ENCODE peak calls at places on chromosomes 12 and 14, in nine cellular contexts. X is activated naive CD8-positive, alpha-beta T cell treated with anti-CD3 and anti-CD28 coated beads, Interleukin-2, amount 50 U/mL, for 24 hours; E is heart right ventricle; J is pancreas; D is CD8-positive, alpha-beta T cell; T is lung; V is GM23338; L is stimulated activated naive CD8-positive, alpha-beta T cell treated with anti-CD3 and anti-CD28 coated beads, Interleukin-15, Interleukin-2, amounts not matched to agents 100 U/mL and 50 U/mL, for 24 hours; H is right cardiac atrium. Q is an unnamed sample.

GRCh38 chr14:95328876-95329503 is 9.3 kb upstream of the CLMN start:
- ATAC-seq in X (no peak), J (no peak), H (no peak), E (no peak), L (no peak), D (no peak), V (no peak), T (no peak), Q (no peak)

GRCh38 chr14:59704054-59704453 is 127.4 kb upstream of the CCDC175 start:
- ATAC-seq in T (no peak), D (no peak), V (no peak), L (no peak), H (no peak), E (no peak), J (no peak), X (no peak), Q (no peak)

GRCh38 chr12:123050913-123051312 is 70.4 kb downstream of the ARL6IP4 start:
- ATAC-seq in V (no peak), J (peak), H (peak), E (peak), L (no peak), X (no peak), T (no peak), D (no peak), Q (no peak)

GRCh38 chr14:104563191-104563741 is 16.3 kb upstream of the C14orf180 start:
- ATAC-seq in V (peak), L (no peak), T (no peak), D (no peak), X (no peak), E (peak), J (no peak), H (peak), Q (no peak)

GRCh38 chr12:116441292-116441691 is 117.9 kb upstream of the MAP1LC3B2 start:
- ATAC-seq in T (no peak), J (peak), L (no peak), E (no peak), D (no peak), H (no peak), V (no peak), X (no peak), Q (no peak)

GRCh38 chr12:13103391-13104033 is at the start of gene GSG1:
- ATAC-seq in E (no peak), D (no peak), H (no peak), V (no peak), J (no peak), X (peak), L (peak), T (no peak), Q (peak)

GRCh38 chr12:24778486-24779304 is 170.2 kb downstream of the BCAT1 start:
- ATAC-seq in V (peak), X (no peak), D (no peak), H (no peak), J (peak), T (peak), E (no peak), L (peak), Q (no peak)

GRCh38 chr12:130076752-130077151 is 85.5 kb upstream of the FZD10 start:
- ATAC-seq in J (no peak), V (no peak), T (no peak), X (no peak), D (no peak), L (no peak), E (no peak), H (no peak), Q (no peak)

GRCh38 chr14:73696466-73697390 is 17.5 kb downstream of the PNMA1 start:
- ATAC-seq in E (no peak), J (no peak), D (no peak), V (no peak), L (peak), H (peak), T (no peak), X (peak), Q (peak)

GRCh38 chr12:104410786-104411185 is 46.0 kb upstream of the CHST11 start:
- ATAC-seq in D (no peak), T (no peak), V (no peak), X (no peak), H (no peak), L (no peak), E (no peak), J (no peak), Q (no peak)

GRCh38 chr12:57169046-57169795 is 21.8 kb upstream of the LRP1-AS start:
- ATAC-seq in V (no peak), J (no peak), H (no peak), L (no peak), D (no peak), E (no peak), T (no peak), X (no peak), Q (no peak)

GRCh38 chr12:125878483-125878882 is 813.2 kb downstream of the AACS start:
- ATAC-seq in D (no peak), L (no peak), T (no peak), J (no peak), H (peak), E (no peak), V (no peak), X (no peak), Q (no peak)

GRCh38 chr12:67217647-67218046 is 51.5 kb upstream of the CAND1 start:
- ATAC-seq in D (no peak), H (no peak), T (no peak), J (no peak), V (no peak), E (no peak), X (no peak), L (no peak), Q (no peak)

GRCh38 chr12:39632670-39633069 is 13.1 kb upstream of the ABCD2 start:
- ATAC-seq in L (no peak), X (no peak), E (no peak), D (no peak), H (no peak), J (no peak), V (no peak), T (no peak), Q (no peak)

GRCh38 chr12:132300789-132301722 is 28.3 kb downstream of the GALNT9 start:
- ATAC-seq in E (no peak), J (no peak), X (no peak), L (no peak), T (no peak), D (no peak), V (no peak), H (no peak), Q (no peak)

GRCh38 chr12:132188451-132189298 is 44.4 kb downstream of the NOC4L start:
- ATAC-seq in L (no peak), T (no peak), X (no peak), D (no peak), J (peak), E (no peak), V (peak), H (no peak), Q (no peak)

GRCh38 chr14:69693145-69693544 is 73.8 kb upstream of the SRSF5 start:
- ATAC-seq in H (peak), D (no peak), J (peak), L (no peak), T (peak), X (no peak), E (peak), V (peak), Q (no peak)

GRCh38 chr12:3032770-3033537 is 44.2 kb upstream of the TSPAN9 start:
- ATAC-seq in H (peak), L (no peak), J (peak), D (no peak), X (no peak), T (no peak), E (peak), V (no peak), Q (no peak)

GRCh38 chr14:55088356-55088755 is 36.9 kb downstream of the MAPK1IP1L start:
- ATAC-seq in H (no peak), E (no peak), L (no peak), V (no peak), T (no peak), J (no peak), D (no peak), X (no peak), Q (peak)

GRCh38 chr12:127120851-127121250 is 1146.1 kb upstream of the TMEM132C start:
- ATAC-seq in D (no peak), E (no peak), H (no peak), T (no peak), J (no peak), X (no peak), L (no peak), V (no peak), Q (no peak)

GRCh38 chr14:68569546-68569908 is 223.3 kb downstream of the ZFP36L1 start:
- ATAC-seq in V (peak), X (no peak), L (no peak), T (no peak), E (no peak), D (no peak), H (peak), J (peak), Q (no peak)

GRCh38 chr14:101824339-101824727 is 62.8 kb downstream of the PPP2R5C start:
- ATAC-seq in T (no peak), D (no peak), E (no peak), H (no peak), L (no peak), J (peak), V (no peak), X (no peak), Q (peak)

Q was measured in esophagus mucosa.